ENCODE peak calls at places on chromosomes 12 and 14, in five cellular contexts. N is psoas muscle, C is fibroblast of lung, B is T1000, X is NCI-H345. H is an unnamed sample.
A peak's percentile ranks its signal among the peaks of the same experiment; 100 is the strongest.

GRCh38 chr12:119180380-119181040 is 1.8 kb downstream of the HSPB8 start:
- DNase-seq in N (peak; percentile 74), C (peak; percentile 74), B (no peak), X (no peak), H (no peak)

GRCh38 chr12:95227818-95228356 is 10.3 kb downstream of the VEZT start:
- DNase-seq in N (no peak), C (no peak), B (no peak), X (no peak), H (no peak)

GRCh38 chr14:58533417-58533816 is 104.3 kb upstream of the DACT1 start:
- DNase-seq in N (no peak), C (peak; percentile 33), B (no peak), X (no peak), H (no peak)

GRCh38 chr12:40137252-40137651 is 31.4 kb upstream of the SLC2A13 start:
- DNase-seq in N (no peak), C (no peak), B (no peak), X (no peak), H (no peak)

GRCh38 chr12:612886-613285 is 50.4 kb downstream of the NINJ2 start:
- DNase-seq in N (no peak), C (no peak), B (no peak), X (no peak), H (peak; percentile 47)

GRCh38 chr14:37060496-37061260 is 111.7 kb downstream of the SLC25A21 start:
- DNase-seq in N (no peak), C (no peak), B (no peak), X (peak; percentile 5), H (no peak)

GRCh38 chr12:56833780-56834179 is 70.7 kb downstream of the HSD17B6 start:
- DNase-seq in N (no peak), C (no peak), B (peak; percentile 49), X (no peak), H (no peak)

GRCh38 chr12:124906606-124907261 is 7.7 kb downstream of the UBC start:
- DNase-seq in N (peak; percentile 66), C (peak; percentile 85), B (no peak), X (no peak), H (peak; percentile 66)

GRCh38 chr12:80230068-80230467 is 130.7 kb downstream of the OTOGL start:
- DNase-seq in N (no peak), C (peak; percentile 47), B (no peak), X (no peak), H (no peak)

GRCh38 chr14:83101855-83102254 is 1568.2 kb upstream of the SEL1L start:
- DNase-seq in N (no peak), C (no peak), B (no peak), X (no peak), H (no peak)

GRCh38 chr12:70487440-70487839 is 121.3 kb downstream of the KCNMB4 start:
- DNase-seq in N (no peak), C (peak; percentile 57), B (no peak), X (no peak), H (no peak)

GRCh38 chr12:103996595-103996994 is 30.9 kb downstream of the TDG start:
- DNase-seq in N (peak; percentile 47), C (no peak), B (no peak), X (no peak), H (peak; percentile 23)

GRCh38 chr12:48768147-48768546 is 20.7 kb downstream of the ADCY6 start:
- DNase-seq in N (no peak), C (no peak), B (no peak), X (no peak), H (no peak)

GRCh38 chr12:68792952-68793351 is 15.0 kb upstream of the MDM2 start:
- DNase-seq in N (no peak), C (no peak), B (peak; percentile 90), X (no peak), H (no peak)

GRCh38 chr14:68624541-68625220 is 168.2 kb downstream of the ZFP36L1 start:
- DNase-seq in N (no peak), C (no peak), B (no peak), X (no peak), H (no peak)

GRCh38 chr12:100337727-100338126 is 19.1 kb upstream of the SLC17A8 start:
- DNase-seq in N (no peak), C (no peak), B (no peak), X (no peak), H (no peak)

GRCh38 chr12:47825239-47825639 is 5.5 kb upstream of the HDAC7 start:
- DNase-seq in N (peak; percentile 75), C (no peak), B (no peak), X (no peak), H (peak; percentile 72)

GRCh38 chr12:74780458-74781241 is 243.0 kb downstream of the ATXN7L3B start:
- DNase-seq in N (no peak), C (peak; percentile 84), B (no peak), X (no peak), H (no peak)

GRCh38 chr14:50061664-50062437 is 54.5 kb downstream of the VCPKMT start:
- DNase-seq in N (no peak), C (peak; percentile 61), B (no peak), X (no peak), H (no peak)

H was measured in left ventricle myocardium inferior.